ENCODE peak calls at places on chromosomes 5 and 9, in six cellular contexts. Q is suprapubic skin, Z is RWPE2, R is H9, K is esophagus squamous epithelium, W is A549. G is an unnamed sample.

GRCh38 chr9:92668746-92669526 is 995 bp downstream of the IPPK start:
- DNase-seq in R (peak), K (no peak), W (peak), Z (no peak), Q (peak), G (no peak)

GRCh38 chr9:103798620-103799019 is 295.5 kb upstream of the SMC2 start:
- DNase-seq in Z (no peak), W (peak), K (no peak), R (no peak), Q (no peak), G (no peak)

GRCh38 chr9:129888085-129888808 is 53.0 kb downstream of the USP20 start:
- DNase-seq in W (no peak), R (no peak), Z (no peak), Q (no peak), K (peak), G (no peak)

GRCh38 chr5:147560982-147561381 is 51.1 kb upstream of the DPYSL3 start:
- DNase-seq in R (peak), W (no peak), K (no peak), Z (no peak), Q (no peak), G (no peak)

GRCh38 chr9:137303031-137303892 is 1.2 kb upstream of the NRARP start:
- DNase-seq in Q (no peak), R (peak), K (no peak), W (no peak), Z (no peak), G (peak)

GRCh38 chr5:180639743-180640300 is 9.6 kb downstream of the FLT4 start:
- DNase-seq in Q (peak), Z (peak), K (no peak), R (peak), W (no peak), G (peak)

GRCh38 chr9:95498641-95499040 is 18.1 kb downstream of the PTCH1 start:
- DNase-seq in Z (no peak), W (no peak), K (no peak), Q (no peak), R (no peak), G (no peak)

GRCh38 chr9:78884611-78885150 is 587.8 kb downstream of the PSAT1 start:
- DNase-seq in R (no peak), Q (no peak), Z (no peak), K (no peak), W (no peak), G (no peak)

GRCh38 chr9:88075966-88076285 is 62.3 kb downstream of the SPATA31C2 start:
- DNase-seq in Q (no peak), R (no peak), Z (no peak), W (no peak), K (no peak), G (no peak)

GRCh38 chr5:31385774-31386537 is 145.9 kb downstream of the DROSHA start:
- DNase-seq in Z (no peak), W (no peak), R (no peak), Q (no peak), K (no peak), G (no peak)

GRCh38 chr5:159764283-159764927 is 151.9 kb upstream of the ADRA1B start:
- DNase-seq in K (no peak), R (no peak), Z (no peak), Q (no peak), W (no peak), G (no peak)

GRCh38 chr5:78845487-78845886 is 139.6 kb downstream of the ARSB start:
- DNase-seq in R (no peak), K (no peak), Z (no peak), Q (no peak), W (no peak), G (no peak)

GRCh38 chr9:115170674-115171073 is 52.7 kb upstream of the TNC start:
- DNase-seq in R (peak), Q (no peak), W (peak), K (no peak), Z (no peak), G (no peak)

GRCh38 chr9:131589124-131589711 is 43.9 kb downstream of the PRRT1B start:
- DNase-seq in W (no peak), Z (no peak), K (no peak), R (no peak), Q (no peak), G (no peak)

GRCh38 chr9:398085-398484 is 183.4 kb downstream of the DOCK8 start:
- DNase-seq in Q (no peak), Z (no peak), W (no peak), R (no peak), K (no peak), G (no peak)

GRCh38 chr5:54492196-54492595 is 25.4 kb upstream of the SNX18 start:
- DNase-seq in K (no peak), Z (no peak), Q (no peak), R (no peak), W (no peak), G (no peak)

GRCh38 chr9:109037946-109038345 is 24.6 kb upstream of the CTNNAL1 start:
- DNase-seq in K (no peak), W (no peak), R (no peak), Q (no peak), Z (no peak), G (no peak)

GRCh38 chr5:7397005-7397546 is 1.1 kb downstream of the ADCY2 start:
- DNase-seq in Z (no peak), Q (no peak), W (no peak), R (no peak), K (no peak), G (no peak)

GRCh38 chr5:157596449-157596848 is 20.9 kb upstream of the ADAM19 start:
- DNase-seq in R (no peak), W (no peak), Z (no peak), Q (no peak), K (no peak), G (no peak)

GRCh38 chr5:76818844-76819831 is at the start of gene F2RL1:
- DNase-seq in Q (peak), K (no peak), Z (peak), W (peak), R (peak), G (no peak)

GRCh38 chr9:126500600-126501382 is 112.9 kb upstream of the LMX1B start:
- DNase-seq in K (no peak), R (peak), W (peak), Q (peak), Z (peak), G (peak)

GRCh38 chr5:98454407-98454806 is 319.1 kb upstream of the RGMB start:
- DNase-seq in Z (no peak), Q (no peak), K (no peak), R (no peak), W (no peak), G (no peak)

GRCh38 chr9:35598863-35599590 is 6.0 kb upstream of the TESK1 start:
- DNase-seq in K (no peak), Q (no peak), W (no peak), Z (no peak), R (peak), G (no peak)

GRCh38 chr9:35603986-35604577 is 980 bp upstream of the TESK1 start:
- DNase-seq in Z (peak), W (peak), Q (peak), R (peak), K (peak), G (peak)

GRCh38 chr9:35603506-35603985 is 1.5 kb upstream of the TESK1 start:
- DNase-seq in W (no peak), K (no peak), Q (peak), R (no peak), Z (no peak), G (peak)

GRCh38 chr9:35604578-35605335 is at the start of gene TESK1:
- DNase-seq in R (peak), W (peak), Z (peak), Q (peak), K (no peak), G (peak)

DNA sequence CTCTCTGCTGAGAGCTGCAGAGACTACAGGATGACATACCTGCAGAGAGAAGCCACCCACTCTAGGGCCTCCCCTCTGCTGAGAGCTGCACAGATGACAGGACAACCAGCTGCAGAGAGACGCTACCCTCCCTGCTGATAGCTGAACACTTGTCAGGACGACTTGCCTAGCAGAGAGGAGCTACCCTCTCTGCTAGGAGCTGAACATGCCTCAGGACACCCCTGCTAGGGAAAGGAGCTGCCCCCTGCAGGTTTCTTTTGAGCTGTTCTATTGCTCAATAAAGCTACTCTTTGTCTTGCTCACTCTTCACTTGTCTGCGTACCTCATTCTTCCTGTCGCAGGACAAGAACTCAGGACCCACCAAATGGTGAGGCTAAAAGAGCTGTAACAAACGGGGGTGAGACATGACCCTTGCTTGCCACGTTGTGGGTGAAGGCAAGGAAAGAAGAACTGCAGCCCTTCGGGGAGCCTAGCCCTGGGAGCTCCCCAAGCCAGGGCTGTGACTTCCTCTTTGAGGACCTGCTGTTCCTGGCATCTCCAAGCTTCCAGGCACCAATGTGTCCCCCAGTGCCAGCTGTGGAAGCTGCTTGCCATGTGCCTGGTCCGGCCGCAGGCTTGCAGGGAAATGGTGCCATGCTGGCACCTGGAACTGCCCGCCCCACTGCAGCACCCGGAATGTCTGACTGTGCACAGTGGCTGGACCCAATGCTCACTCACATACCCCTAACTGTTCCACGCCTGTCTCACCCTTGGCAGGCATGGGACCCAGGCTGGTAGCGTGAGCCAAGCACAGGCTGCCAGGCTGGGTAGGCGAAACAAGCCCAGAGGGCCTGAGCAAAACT is 5.1 kb upstream of the TESK1 start:
- DNase-seq in K (no peak), R (peak), Z (no peak), W (peak), Q (no peak), G (no peak)
- TF ChIP-seq CTCF in K (no peak), R (peak), Z (no peak), W (no peak), Q (no peak), G (peak)

GRCh38 chr5:168104811-168105481 is 186.5 kb upstream of the WWC1 start:
- DNase-seq in Q (no peak), K (no peak), R (peak), Z (no peak), W (no peak), G (no peak)
- TF ChIP-seq CTCF in Q (no peak), K (no peak), R (peak), Z (no peak), W (no peak), G (peak)

DNA sequence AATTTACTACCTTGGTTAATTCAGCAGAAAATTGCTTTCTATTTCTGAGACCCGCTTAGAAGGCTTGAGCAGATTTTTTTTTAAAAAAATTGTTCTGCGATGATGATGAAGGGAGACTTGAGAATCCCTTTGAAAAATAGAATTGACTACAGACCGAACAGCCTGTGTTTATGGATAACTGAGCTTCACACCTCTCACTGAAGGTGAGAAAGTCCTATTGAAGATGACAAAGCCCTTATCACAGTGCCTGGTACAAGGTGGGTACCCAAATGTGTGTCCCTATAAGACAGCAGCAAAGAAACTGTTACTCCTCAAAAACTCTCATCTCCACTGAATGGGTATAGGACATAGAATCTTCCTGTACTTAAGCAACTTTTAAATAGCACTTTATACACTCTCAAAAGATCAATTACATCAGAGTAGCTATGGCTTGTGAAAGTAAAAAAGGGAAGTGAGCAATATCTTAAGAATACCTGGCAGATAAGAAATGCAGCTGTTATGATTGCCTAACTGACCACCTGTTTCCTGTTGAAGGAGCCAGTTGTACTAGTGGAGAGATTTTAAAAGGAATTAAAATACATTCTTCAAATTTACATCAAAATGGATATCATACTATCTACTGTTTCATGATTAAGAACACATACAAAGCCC is 419.7 kb downstream of the CHSY3 start:
- DNase-seq in Z (no peak), R (no peak), Q (no peak), W (no peak), K (no peak), G (no peak)
- TF ChIP-seq CTCF in Z (no peak), R (no peak), Q (no peak), W (no peak), K (no peak), G (no peak)

GRCh38 chr9:97852399-97853055 is 499 bp upstream of the FOXE1 start:
- DNase-seq in Z (no peak), W (no peak), K (no peak), Q (no peak), R (peak), G (no peak)
- TF ChIP-seq CTCF in Z (no peak), W (no peak), K (no peak), Q (no peak), R (no peak), G (no peak)

GRCh38 chr9:90848866-90849265 is 47.2 kb downstream of the SYK start:
- DNase-seq in Q (no peak), R (peak), K (no peak), Z (no peak), W (no peak), G (no peak)

GRCh38 chr9:90847971-90848370 is 46.4 kb downstream of the SYK start:
- DNase-seq in R (no peak), Z (no peak), Q (no peak), K (no peak), W (no peak), G (no peak)

GRCh38 chr9:90853945-90854344 is 52.3 kb downstream of the SYK start:
- DNase-seq in Q (no peak), R (peak), Z (no peak), K (no peak), W (no peak), G (no peak)

GRCh38 chr9:90854637-90855036 is 53.0 kb downstream of the SYK start:
- DNase-seq in Q (no peak), K (no peak), R (peak), W (no peak), Z (no peak), G (no peak)

GRCh38 chr9:90851444-90851843 is 49.8 kb downstream of the SYK start:
- DNase-seq in Z (no peak), R (peak), K (no peak), W (no peak), Q (no peak), G (no peak)
- TF ChIP-seq CTCF in Z (no peak), R (peak), K (no peak), W (no peak), Q (no peak), G (peak)

GRCh38 chr5:173055042-173055721 is 970 bp upstream of the CREBRF start:
- DNase-seq in Z (no peak), W (no peak), Q (no peak), R (no peak), K (no peak), G (no peak)

GRCh38 chr5:173056783-173057061 is 570 bp downstream of the CREBRF start:
- DNase-seq in K (no peak), R (no peak), W (no peak), Q (no peak), Z (no peak), G (peak)

GRCh38 chr5:173055983-173056782 is at the start of gene CREBRF:
- DNase-seq in R (peak), W (peak), Q (peak), Z (peak), K (peak), G (peak)

GRCh38 chr5:173055722-173055982 is 500 bp upstream of the CREBRF start:
- DNase-seq in W (no peak), K (no peak), Z (no peak), R (no peak), Q (no peak), G (no peak)

GRCh38 chr5:173057062-173057924 is 1.1 kb downstream of the CREBRF start:
- DNase-seq in Z (peak), Q (peak), R (peak), W (peak), K (peak), G (peak)
- TF ChIP-seq CTCF in Z (no peak), Q (no peak), R (peak), W (no peak), K (no peak), G (peak)

GRCh38 chr9:83403864-83404263 is 134.3 kb downstream of the FRMD3 start:
- DNase-seq in Z (no peak), W (peak), Q (no peak), R (no peak), K (no peak), G (no peak)

GRCh38 chr9:83406901-83407300 is 131.3 kb downstream of the FRMD3 start:
- DNase-seq in Z (no peak), Q (no peak), R (no peak), W (no peak), K (no peak), G (no peak)

GRCh38 chr9:83410701-83411100 is 127.5 kb downstream of the FRMD3 start:
- DNase-seq in R (no peak), W (no peak), Z (no peak), Q (no peak), K (no peak), G (no peak)

GRCh38 chr9:83401328-83401895 is 136.8 kb downstream of the FRMD3 start:
- DNase-seq in Z (no peak), R (no peak), Q (no peak), K (no peak), W (no peak), G (no peak)

DNA sequence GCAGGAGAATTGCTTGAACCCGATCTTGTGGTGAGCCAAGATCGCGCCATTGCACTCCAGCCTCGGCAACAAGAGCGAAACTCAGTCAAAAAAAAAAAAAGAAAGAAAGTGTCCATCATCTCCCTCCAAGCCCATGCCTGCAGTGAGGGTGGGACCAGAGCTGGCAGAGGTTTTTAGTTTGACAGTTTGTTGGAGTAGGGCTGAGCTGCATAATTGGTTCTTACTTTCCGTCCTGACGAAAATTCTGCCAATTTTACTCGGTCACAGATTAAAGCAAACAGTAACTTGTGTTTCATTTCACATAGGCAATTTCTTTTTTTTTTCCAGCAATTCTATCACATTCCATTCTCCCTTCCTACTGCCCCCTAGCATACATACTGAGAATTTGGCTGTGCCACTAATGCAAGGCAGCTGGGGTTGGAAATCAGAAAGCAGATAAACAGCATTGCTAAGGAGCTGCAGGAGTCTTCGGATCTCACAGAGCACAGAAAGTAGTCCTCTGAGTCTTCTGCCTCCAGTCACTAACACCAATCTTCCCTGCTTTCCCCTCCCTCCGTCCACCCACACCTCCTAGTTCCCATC is 132.4 kb downstream of the FRMD3 start:
- DNase-seq in W (no peak), K (no peak), Q (no peak), R (no peak), Z (no peak), G (no peak)
- TF ChIP-seq CTCF in W (no peak), K (no peak), Q (no peak), R (peak), Z (no peak), G (peak)